ENCODE peak calls at places on chromosomes 7 and 10, in nine cellular contexts. D is A172; A is stimulated activated naive B cell treated with anti-CD40 and anti-IgM and Interleukin-4, amounts not matched to agents 10 μg/mL and 1 μg/mL and 100 μg/mL, for 72 hours; H is NCI-H2081 treated with DMSO at 0.1 percent for 48 hours; Z is OCI-LY7; M is stimulated activated CD4-positive, alpha-beta T cell treated with anti-CD3 and anti-CD28 coated beads, Interleukin-12 subunit alpha, Interleukin-12 subunit beta, amount 100 ng/mL, for 48 hours; G is PC-9; S is GM04504; X is left cardiac atrium. J is an unnamed sample.
A peak's percentile ranks its signal among the peaks of the same experiment; 100 is the strongest.

GRCh38 chr7:51101111-51101757 is 215.4 kb downstream of the COBL start:
- DNase-seq in D (no peak), X (no peak), Z (no peak), H (no peak), G (no peak), A (no peak), M (no peak), S (no peak), J (no peak)

GRCh38 chr7:116863168-116863670 is 832 bp downstream of the CAPZA2 start:
- DNase-seq in H (no peak), X (peak; percentile 31), M (no peak), Z (peak; percentile 23), G (no peak), S (no peak), D (peak; percentile 8), A (no peak), J (no peak)

GRCh38 chr7:82234457-82235049 is 209.0 kb downstream of the CACNA2D1 start:
- DNase-seq in M (no peak), G (no peak), S (peak; percentile 17), X (no peak), Z (peak; percentile 33), D (peak; percentile 35), A (no peak), H (peak; percentile 52), J (peak; percentile 49)

GRCh38 chr7:84701524-84702306 is 485.1 kb downstream of the SEMA3D start:
- DNase-seq in M (no peak), D (peak; percentile 94), G (no peak), H (no peak), X (no peak), A (no peak), S (peak; percentile 71), Z (no peak), J (peak; percentile 98)

GRCh38 chr10:13144814-13145213 is 16.5 kb upstream of the MCM10 start:
- DNase-seq in X (no peak), H (no peak), A (no peak), G (no peak), D (no peak), Z (no peak), S (no peak), M (no peak), J (no peak)

GRCh38 chr7:24560772-24561171 is 12.5 kb upstream of the PALS2 start:
- DNase-seq in H (no peak), M (no peak), S (no peak), A (no peak), D (no peak), G (no peak), X (no peak), Z (no peak), J (no peak)

GRCh38 chr7:16891338-16891737 is 9.6 kb upstream of the AGR3 start:
- DNase-seq in S (peak; percentile 30), M (no peak), D (peak; percentile 46), Z (peak; percentile 2), A (peak; percentile 6), X (no peak), H (peak; percentile 58), G (peak; percentile 73), J (peak; percentile 72)

GRCh38 chr10:28532223-28532508 is 752 bp upstream of the WAC start:
- DNase-seq in H (no peak), G (no peak), X (no peak), M (peak; percentile 46), D (peak; percentile 24), Z (no peak), S (no peak), A (no peak), J (peak; percentile 58)

GRCh38 chr10:126561499-126562208 is 108.8 kb downstream of the C10orf90 start:
- DNase-seq in D (no peak), X (no peak), Z (no peak), A (no peak), G (no peak), H (no peak), M (no peak), S (no peak), J (no peak)

GRCh38 chr7:55878701-55879100 is 8.6 kb upstream of the ZNF713 start:
- DNase-seq in Z (no peak), G (no peak), A (no peak), D (no peak), S (no peak), X (no peak), H (no peak), M (no peak), J (no peak)

GRCh38 chr7:97016392-97017196 is 8.0 kb downstream of the DLX5 start:
- DNase-seq in H (peak; percentile 72), D (no peak), Z (no peak), M (no peak), S (no peak), A (no peak), G (no peak), X (no peak), J (no peak)

GRCh38 chr7:139108256-139109187 is 998 bp downstream of the ZC3HAV1 start:
- DNase-seq in A (peak; percentile 17), M (peak; percentile 28), S (no peak), G (peak; percentile 47), Z (peak; percentile 73), H (no peak), D (no peak), X (peak; percentile 45), J (peak; percentile 22)

GRCh38 chr7:103983201-103983977 is 6.1 kb downstream of the RELN start:
- DNase-seq in D (no peak), G (no peak), X (no peak), A (no peak), Z (no peak), H (no peak), M (no peak), S (no peak), J (no peak)

GRCh38 chr7:143993924-143994323 is 6.2 kb upstream of the OR6B1 start:
- DNase-seq in A (no peak), Z (no peak), G (no peak), H (no peak), S (no peak), M (no peak), D (no peak), X (no peak), J (no peak)

GRCh38 chr7:148883233-148884048 is 650 bp downstream of the EZH2 start:
- DNase-seq in D (no peak), S (no peak), G (no peak), Z (peak; percentile 62), X (peak; percentile 49), H (no peak), A (peak; percentile 44), M (peak; percentile 31), J (peak; percentile 9)

GRCh38 chr7:68888971-68889385 is 709.3 kb upstream of the AUTS2 start:
- DNase-seq in G (no peak), D (peak; percentile 74), X (no peak), M (no peak), S (no peak), H (peak; percentile 43), Z (no peak), A (no peak), J (no peak)

GRCh38 chr7:49417034-49417433 is 356.4 kb upstream of the VWC2 start:
- DNase-seq in M (no peak), D (no peak), S (no peak), A (no peak), G (no peak), X (no peak), Z (no peak), H (no peak), J (no peak)

GRCh38 chr10:103451871-103452713 is at the start of gene CALHM2:
- DNase-seq in G (peak; percentile 46), S (peak; percentile 13), H (no peak), X (peak; percentile 80), D (peak; percentile 26), M (peak; percentile 58), A (peak; percentile 43), Z (no peak), J (peak; percentile 57)

GRCh38 chr7:17195576-17195975 is 102.9 kb upstream of the AHR start:
- DNase-seq in X (no peak), M (no peak), S (no peak), A (peak; percentile 6), D (no peak), Z (no peak), H (no peak), G (no peak), J (no peak)

GRCh38 chr10:103715430-103715829 is 139.9 kb downstream of the SH3PXD2A start:
- DNase-seq in A (no peak), H (no peak), M (no peak), X (no peak), G (peak; percentile 34), Z (no peak), S (peak; percentile 82), D (peak; percentile 52), J (peak; percentile 45)

GRCh38 chr7:2260820-2261219 is 18.8 kb downstream of the NUDT1 start:
- DNase-seq in D (peak; percentile 89), G (peak; percentile 98), A (no peak), Z (no peak), S (no peak), H (peak; percentile 10), X (no peak), M (no peak), J (no peak)

GRCh38 chr7:97307521-97308108 is 190.1 kb downstream of the SDHAF3 start:
- DNase-seq in Z (no peak), X (no peak), M (no peak), S (no peak), H (no peak), D (peak; percentile 13), G (no peak), A (no peak), J (peak; percentile 90)

GRCh38 chr10:94571528-94571927 is 25.9 kb downstream of the HELLS start:
- DNase-seq in A (no peak), G (no peak), Z (no peak), H (no peak), D (no peak), M (no peak), X (no peak), S (peak; percentile 12), J (peak; percentile 78)

GRCh38 chr10:132626019-132626760 is 88.6 kb downstream of the INPP5A start:
- DNase-seq in M (no peak), S (no peak), D (no peak), Z (no peak), H (no peak), X (no peak), A (no peak), G (no peak), J (no peak)

GRCh38 chr7:156174428-156174827 is 362.2 kb upstream of the SHH start:
- DNase-seq in H (no peak), S (no peak), M (no peak), Z (no peak), G (no peak), D (no peak), X (no peak), A (no peak), J (no peak)

GRCh38 chr7:27183682-27184341 is 1.2 kb downstream of the HOXA11 start:
- DNase-seq in G (no peak), M (no peak), S (no peak), A (no peak), D (no peak), Z (no peak), X (no peak), H (no peak), J (no peak)

GRCh38 chr10:99630991-99631390 is 10.8 kb upstream of the SLC25A28 start:
- DNase-seq in M (no peak), D (no peak), Z (no peak), S (no peak), A (no peak), H (no peak), G (peak; percentile 43), X (no peak), J (peak; percentile 35)

GRCh38 chr10:4061441-4061951 is 276.5 kb upstream of the KLF6 start:
- DNase-seq in X (peak; percentile 74), G (no peak), H (no peak), S (no peak), A (no peak), D (no peak), Z (no peak), M (no peak), J (peak; percentile 65)